ENCODE peak calls at places on chromosomes 2 and 18, in seven cellular contexts. P, C, O, G, V, N and K are unnamed samples.

GRCh38 chr2:127217470-127218325 is 2.4 kb downstream of the CYP27C1 start:
- DNase-seq in P (no peak), C (peak; percentile 71), O (no peak), G (peak; percentile 90), V (no peak), N (no peak), K (peak; percentile 59)

GRCh38 chr2:240946654-240947053 is 40.5 kb downstream of the CROCC2 start:
- DNase-seq in P (no peak), C (no peak), O (no peak), G (no peak), V (no peak), N (no peak), K (no peak)

GRCh38 chr2:46298522-46299351 is 1.5 kb downstream of the EPAS1 start:
- DNase-seq in P (peak; percentile 35), C (peak; percentile 46), O (peak; percentile 20), G (no peak), V (peak; percentile 58), N (no peak), K (peak; percentile 31)

GRCh38 chr2:127085260-127085666 is 21.7 kb downstream of the BIN1 start:
- DNase-seq in P (no peak), C (no peak), O (no peak), G (no peak), V (no peak), N (no peak), K (no peak)

GRCh38 chr2:171702781-171703556 is 15.7 kb downstream of the DYNC1I2 start:
- DNase-seq in P (no peak), C (no peak), O (no peak), G (no peak), V (peak; percentile 32), N (no peak), K (no peak)

GRCh38 chr18:55265130-55265675 is 305.9 kb upstream of the CCDC68 start:
- DNase-seq in P (no peak), C (no peak), O (no peak), G (no peak), V (no peak), N (no peak), K (no peak)

GRCh38 chr2:147844691-147845607 is at the start of gene ACVR2A:
- DNase-seq in P (peak; percentile 29), C (peak; percentile 40), O (peak; percentile 8), G (peak; percentile 51), V (peak; percentile 39), N (peak; percentile 28), K (peak; percentile 44)

GRCh38 chr2:69943841-69944604 is 17.4 kb downstream of the ASPRV1 start:
- DNase-seq in P (no peak), C (no peak), O (no peak), G (no peak), V (no peak), N (no peak), K (no peak)

GRCh38 chr2:148486655-148487054 is 157.9 kb upstream of the EPC2 start:
- DNase-seq in P (no peak), C (no peak), O (no peak), G (no peak), V (no peak), N (no peak), K (no peak)

GRCh38 chr18:63082661-63083531 is 236.7 kb downstream of the BCL2 start:
- DNase-seq in P (no peak), C (no peak), O (no peak), G (no peak), V (peak; percentile 13), N (no peak), K (peak; percentile 18)

GRCh38 chr2:60071427-60071826 is 482.0 kb downstream of the BCL11A start:
- DNase-seq in P (no peak), C (no peak), O (no peak), G (no peak), V (no peak), N (no peak), K (no peak)

GRCh38 chr2:31083204-31083993 is 54.8 kb downstream of the GALNT14 start:
- DNase-seq in P (no peak), C (no peak), O (no peak), G (peak; percentile 93), V (no peak), N (no peak), K (no peak)

GRCh38 chr18:64099244-64099643 is 49.6 kb downstream of the LINC00305 start:
- DNase-seq in P (no peak), C (no peak), O (no peak), G (no peak), V (no peak), N (no peak), K (no peak)

GRCh38 chr2:156505696-156506095 is 69.5 kb downstream of the GPD2 start:
- DNase-seq in P (no peak), C (no peak), O (no peak), G (no peak), V (no peak), N (no peak), K (no peak)

GRCh38 chr2:142033393-142033792 is 97.4 kb downstream of the LRP1B start:
- DNase-seq in P (no peak), C (no peak), O (no peak), G (no peak), V (no peak), N (no peak), K (peak; percentile 55)

GRCh38 chr2:26001743-26002341 is 19.5 kb upstream of the KIF3C start:
- DNase-seq in P (peak; percentile 62), C (peak; percentile 67), O (no peak), G (no peak), V (peak; percentile 47), N (no peak), K (peak; percentile 43)

GRCh38 chr18:34649072-34649471 is 61.0 kb upstream of the DTNA start:
- DNase-seq in P (no peak), C (no peak), O (no peak), G (no peak), V (peak; percentile 52), N (no peak), K (no peak)

GRCh38 chr2:232372231-232373208 is 6.0 kb upstream of the ALPP start:
- DNase-seq in P (no peak), C (no peak), O (no peak), G (no peak), V (peak; percentile 50), N (no peak), K (no peak)

GRCh38 chr2:236935131-236935530 is 150.6 kb upstream of the COPS8 start:
- DNase-seq in P (no peak), C (no peak), O (no peak), G (no peak), V (no peak), N (no peak), K (no peak)

GRCh38 chr18:75132931-75133525 is 75.9 kb downstream of the PTGR3 start:
- DNase-seq in P (no peak), C (peak; percentile 1), O (no peak), G (no peak), V (no peak), N (no peak), K (no peak)

GRCh38 chr18:39184176-39184575 is 1618.6 kb upstream of the CELF4 start:
- DNase-seq in P (no peak), C (no peak), O (no peak), G (no peak), V (no peak), N (no peak), K (no peak)

GRCh38 chr18:78145096-78145495 is 834.5 kb upstream of the SALL3 start:
- DNase-seq in P (no peak), C (no peak), O (no peak), G (no peak), V (no peak), N (no peak), K (no peak)

GRCh38 chr18:2894131-2894840 is 47.5 kb downstream of the EMILIN2 start:
- DNase-seq in P (no peak), C (no peak), O (no peak), G (peak; percentile 63), V (no peak), N (no peak), K (no peak)

GRCh38 chr2:196566969-196567666 is 72.4 kb upstream of the CCDC150 start:
- DNase-seq in P (no peak), C (no peak), O (no peak), G (no peak), V (peak; percentile 34), N (no peak), K (peak; percentile 16)

GRCh38 chr2:26285931-26286330 is 41.2 kb downstream of the HADHB start:
- DNase-seq in P (no peak), C (no peak), O (no peak), G (no peak), V (no peak), N (no peak), K (no peak)

GRCh38 chr2:37776487-37776886 is 105.0 kb upstream of the CDC42EP3 start:
- DNase-seq in P (no peak), C (no peak), O (no peak), G (no peak), V (peak; percentile 81), N (no peak), K (peak; percentile 88)

GRCh38 chr18:36432880-36433279 is 135.4 kb downstream of the FHOD3 start:
- DNase-seq in P (no peak), C (no peak), O (no peak), G (no peak), V (no peak), N (no peak), K (no peak)

GRCh38 chr2:166314022-166314759 is 61.6 kb downstream of the SCN9A start:
- DNase-seq in P (no peak), C (no peak), O (no peak), G (peak; percentile 4), V (peak; percentile 83), N (no peak), K (peak; percentile 72)

GRCh38 chr2:83850071-83850725 is 608.9 kb downstream of the SUCLG1 start:
- DNase-seq in P (no peak), C (no peak), O (no peak), G (no peak), V (peak; percentile 9), N (no peak), K (peak; percentile 29)

GRCh38 chr2:190879474-190880373 is 897 bp upstream of the GLS start:
- DNase-seq in P (no peak), C (no peak), O (peak; percentile 47), G (peak; percentile 61), V (peak; percentile 49), N (no peak), K (no peak)

GRCh38 chr2:35963344-35963743 is 392.2 kb upstream of the CRIM1 start:
- DNase-seq in P (no peak), C (no peak), O (no peak), G (no peak), V (no peak), N (no peak), K (no peak)

GRCh38 chr2:42770288-42771131 is 6.6 kb upstream of the OXER1 start:
- DNase-seq in P (no peak), C (no peak), O (no peak), G (no peak), V (peak; percentile 78), N (no peak), K (peak; percentile 30)